ENCODE peak calls at places on chromosomes 13 and 19, in four cellular contexts. L is stimulated activated CD4-positive, alpha-beta T cell treated with anti-CD3 and anti-CD28 coated beads, TNF-alpha, amount 100 ng/mL, for 1 hour; Z is frontal cortex; K is testis. P is an unnamed sample.

GRCh38 chr19:44993526-44993925 is 7.7 kb upstream of the RELB start:
- DNase-seq in L (no peak), K (no peak), Z (no peak), P (no peak)

GRCh38 chr19:18147396-18147795 is 5.6 kb upstream of the PIK3R2 start:
- DNase-seq in K (no peak), L (no peak), Z (no peak), P (no peak)

GRCh38 chr19:55146648-55147218 is 2.3 kb downstream of the TNNT1 start:
- DNase-seq in Z (no peak), K (no peak), L (no peak), P (peak; percentile 8)

GRCh38 chr13:106488075-106488474 is 47.4 kb downstream of the EFNB2 start:
- DNase-seq in L (no peak), K (no peak), Z (no peak), P (no peak)

GRCh38 chr13:103694033-103694432 is 627.8 kb upstream of the SLC10A2 start:
- DNase-seq in K (no peak), Z (no peak), L (no peak), P (no peak)

GRCh38 chr13:102131246-102131645 is 270.6 kb downstream of the FGF14 start:
- DNase-seq in K (no peak), Z (no peak), L (no peak), P (no peak)

GRCh38 chr19:1747285-1748114 is 5.8 kb upstream of the ONECUT3 start:
- DNase-seq in Z (no peak), K (no peak), L (peak; percentile 15), P (peak; percentile 96)

GRCh38 chr13:27997904-27998522 is 9.5 kb upstream of the URAD start:
- DNase-seq in Z (no peak), L (no peak), K (peak; percentile 68), P (peak; percentile 32)

GRCh38 chr13:36975172-36975571 is 24.0 kb downstream of the ALG5 start:
- DNase-seq in K (no peak), L (no peak), Z (no peak), P (no peak)

GRCh38 chr13:32537580-32538233 is 888 bp downstream of the N4BP2L2 start:
- DNase-seq in Z (no peak), L (no peak), K (peak; percentile 58), P (no peak)

GRCh38 chr19:29516821-29517395 is 8.9 kb upstream of the VSTM2B start:
- DNase-seq in Z (no peak), K (no peak), L (no peak), P (no peak)

GRCh38 chr13:49587311-49587847 is 2.0 kb upstream of the RCBTB1 start:
- DNase-seq in L (no peak), Z (no peak), K (no peak), P (peak; percentile 91)

GRCh38 chr19:14434543-14435319 is 1.6 kb downstream of the PKN1 start:
- DNase-seq in L (no peak), K (peak; percentile 51), Z (peak; percentile 50), P (peak; percentile 46)

GRCh38 chr13:82002693-82003092 is 1661.8 kb upstream of the SPRY2 start:
- DNase-seq in L (no peak), K (no peak), Z (no peak), P (no peak)

GRCh38 chr13:44108345-44108858 is 228.7 kb downstream of the LACC1 start:
- DNase-seq in K (no peak), Z (no peak), L (no peak), P (peak; percentile 68)

GRCh38 chr19:47511128-47511517 is 3.7 kb downstream of the NAPA start:
- DNase-seq in L (no peak), Z (no peak), K (peak; percentile 85), P (no peak)

GRCh38 chr19:3075605-3076431 is 13.5 kb upstream of the TLE5 start:
- DNase-seq in Z (peak; percentile 75), K (peak; percentile 72), L (no peak), P (no peak)

GRCh38 chr13:108496364-108497215 is 132.8 kb upstream of the MYO16 start:
- DNase-seq in Z (peak; percentile 12), L (no peak), K (no peak), P (no peak)

GRCh38 chr13:73741742-73742141 is 392.5 kb downstream of the KLF12 start:
- DNase-seq in L (no peak), K (no peak), Z (no peak), P (no peak)

GRCh38 chr13:80873589-80873988 is 532.7 kb upstream of the SPRY2 start:
- DNase-seq in L (no peak), Z (no peak), K (no peak), P (peak; percentile 62)

P was measured in bronchial epithelial cell.